ENCODE peak calls at places on chromosomes 6 and 20, in nine cellular contexts. One of them, this sample, is unnamed.

GRCh38 chr6:31060162-31060561 is 49.9 kb downstream of the MUC22 start:
- DNase-seq in astrocyte: no peak
- DNase-seq in MM.1S: no peak
- DNase-seq in pancreas: no peak
- DNase-seq in vagina: no peak
- DNase-seq in ovary: no peak
- DNase-seq in OCI-LY7: no peak
- DNase-seq in stomach: no peak
- DNase-seq in AG04450: no peak
- DNase-seq in this sample: no peak

GRCh38 chr20:22601361-22602141 is 17.2 kb upstream of the FOXA2 start:
- DNase-seq in astrocyte: no peak
- DNase-seq in MM.1S: no peak
- DNase-seq in pancreas: no peak
- DNase-seq in vagina: no peak
- DNase-seq in ovary: no peak
- DNase-seq in OCI-LY7: no peak
- DNase-seq in stomach: peak
- DNase-seq in AG04450: no peak
- DNase-seq in this sample: no peak

GRCh38 chr6:23533954-23534725 is 591.9 kb upstream of the NRSN1 start:
- DNase-seq in astrocyte: peak
- DNase-seq in MM.1S: no peak
- DNase-seq in pancreas: no peak
- DNase-seq in vagina: no peak
- DNase-seq in ovary: no peak
- DNase-seq in OCI-LY7: no peak
- DNase-seq in stomach: no peak
- DNase-seq in AG04450: no peak
- DNase-seq in this sample: no peak

GRCh38 chr20:36274248-36274841 is 31.8 kb upstream of the DLGAP4 start:
- DNase-seq in astrocyte: no peak
- DNase-seq in MM.1S: no peak
- DNase-seq in pancreas: no peak
- DNase-seq in vagina: no peak
- DNase-seq in ovary: no peak
- DNase-seq in OCI-LY7: no peak
- DNase-seq in stomach: no peak
- DNase-seq in AG04450: no peak
- DNase-seq in this sample: no peak

GRCh38 chr20:40493071-40493470 is 196.0 kb downstream of the MAFB start:
- DNase-seq in astrocyte: peak
- DNase-seq in MM.1S: no peak
- DNase-seq in pancreas: no peak
- DNase-seq in vagina: no peak
- DNase-seq in ovary: no peak
- DNase-seq in OCI-LY7: no peak
- DNase-seq in stomach: peak
- DNase-seq in AG04450: no peak
- DNase-seq in this sample: peak

GRCh38 chr6:21001736-21002135 is 467.5 kb downstream of the CDKAL1 start:
- DNase-seq in astrocyte: peak
- DNase-seq in MM.1S: no peak
- DNase-seq in pancreas: no peak
- DNase-seq in vagina: no peak
- DNase-seq in ovary: no peak
- DNase-seq in OCI-LY7: no peak
- DNase-seq in stomach: no peak
- DNase-seq in AG04450: no peak
- DNase-seq in this sample: no peak

GRCh38 chr6:46932526-46932925 is 10.8 kb upstream of the ADGRF5 start:
- DNase-seq in astrocyte: peak
- DNase-seq in MM.1S: no peak
- DNase-seq in pancreas: no peak
- DNase-seq in vagina: no peak
- DNase-seq in ovary: no peak
- DNase-seq in OCI-LY7: no peak
- DNase-seq in stomach: no peak
- DNase-seq in AG04450: no peak
- DNase-seq in this sample: peak

GRCh38 chr6:134741193-134741521 is 208.7 kb downstream of the ALDH8A1 start:
- DNase-seq in astrocyte: no peak
- DNase-seq in MM.1S: no peak
- DNase-seq in pancreas: no peak
- DNase-seq in vagina: no peak
- DNase-seq in ovary: no peak
- DNase-seq in OCI-LY7: peak
- DNase-seq in stomach: no peak
- DNase-seq in AG04450: no peak
- DNase-seq in this sample: no peak

GRCh38 chr6:122026572-122027369 is 372.7 kb upstream of the HSF2 start:
- DNase-seq in astrocyte: no peak
- DNase-seq in MM.1S: no peak
- DNase-seq in pancreas: no peak
- DNase-seq in vagina: no peak
- DNase-seq in ovary: no peak
- DNase-seq in OCI-LY7: no peak
- DNase-seq in stomach: no peak
- DNase-seq in AG04450: no peak
- DNase-seq in this sample: no peak

GRCh38 chr20:46333136-46333991 is 25.1 kb upstream of the CDH22 start:
- DNase-seq in astrocyte: no peak
- DNase-seq in MM.1S: no peak
- DNase-seq in pancreas: no peak
- DNase-seq in vagina: no peak
- DNase-seq in ovary: no peak
- DNase-seq in OCI-LY7: no peak
- DNase-seq in stomach: no peak
- DNase-seq in AG04450: no peak
- DNase-seq in this sample: no peak

GRCh38 chr6:132161283-132161682 is 210.1 kb upstream of the CCN2 start:
- DNase-seq in astrocyte: peak
- DNase-seq in MM.1S: peak
- DNase-seq in pancreas: no peak
- DNase-seq in vagina: no peak
- DNase-seq in ovary: no peak
- DNase-seq in OCI-LY7: no peak
- DNase-seq in stomach: no peak
- DNase-seq in AG04450: peak
- DNase-seq in this sample: peak

GRCh38 chr20:45752747-45753146 is 30.6 kb downstream of the SPINT4 start:
- DNase-seq in astrocyte: peak
- DNase-seq in MM.1S: peak
- DNase-seq in pancreas: no peak
- DNase-seq in vagina: no peak
- DNase-seq in ovary: no peak
- DNase-seq in OCI-LY7: no peak
- DNase-seq in stomach: no peak
- DNase-seq in AG04450: no peak
- DNase-seq in this sample: no peak

GRCh38 chr6:2081155-2082138 is 164.0 kb downstream of the GMDS start:
- DNase-seq in astrocyte: no peak
- DNase-seq in MM.1S: peak
- DNase-seq in pancreas: no peak
- DNase-seq in vagina: no peak
- DNase-seq in ovary: no peak
- DNase-seq in OCI-LY7: no peak
- DNase-seq in stomach: no peak
- DNase-seq in AG04450: no peak
- DNase-seq in this sample: no peak

GRCh38 chr6:80967618-80968017 is 784.9 kb downstream of the TENT5A start:
- DNase-seq in astrocyte: no peak
- DNase-seq in MM.1S: no peak
- DNase-seq in pancreas: no peak
- DNase-seq in vagina: no peak
- DNase-seq in ovary: no peak
- DNase-seq in OCI-LY7: no peak
- DNase-seq in stomach: no peak
- DNase-seq in AG04450: no peak
- DNase-seq in this sample: no peak

GRCh38 chr6:134795001-134795400 is 154.9 kb downstream of the ALDH8A1 start:
- DNase-seq in astrocyte: no peak
- DNase-seq in MM.1S: no peak
- DNase-seq in pancreas: no peak
- DNase-seq in vagina: no peak
- DNase-seq in ovary: no peak
- DNase-seq in OCI-LY7: no peak
- DNase-seq in stomach: no peak
- DNase-seq in AG04450: no peak
- DNase-seq in this sample: no peak

GRCh38 chr6:99330159-99330558 is 19.3 kb downstream of the FAXC start:
- DNase-seq in astrocyte: peak
- DNase-seq in MM.1S: peak
- DNase-seq in pancreas: no peak
- DNase-seq in vagina: no peak
- DNase-seq in ovary: no peak
- DNase-seq in OCI-LY7: peak
- DNase-seq in stomach: peak
- DNase-seq in AG04450: peak
- DNase-seq in this sample: peak

GRCh38 chr6:21914121-21914973 is 320.8 kb downstream of the SOX4 start:
- DNase-seq in astrocyte: peak
- DNase-seq in MM.1S: no peak
- DNase-seq in pancreas: peak
- DNase-seq in vagina: no peak
- DNase-seq in ovary: no peak
- DNase-seq in OCI-LY7: no peak
- DNase-seq in stomach: peak
- DNase-seq in AG04450: no peak
- DNase-seq in this sample: peak

DNA sequence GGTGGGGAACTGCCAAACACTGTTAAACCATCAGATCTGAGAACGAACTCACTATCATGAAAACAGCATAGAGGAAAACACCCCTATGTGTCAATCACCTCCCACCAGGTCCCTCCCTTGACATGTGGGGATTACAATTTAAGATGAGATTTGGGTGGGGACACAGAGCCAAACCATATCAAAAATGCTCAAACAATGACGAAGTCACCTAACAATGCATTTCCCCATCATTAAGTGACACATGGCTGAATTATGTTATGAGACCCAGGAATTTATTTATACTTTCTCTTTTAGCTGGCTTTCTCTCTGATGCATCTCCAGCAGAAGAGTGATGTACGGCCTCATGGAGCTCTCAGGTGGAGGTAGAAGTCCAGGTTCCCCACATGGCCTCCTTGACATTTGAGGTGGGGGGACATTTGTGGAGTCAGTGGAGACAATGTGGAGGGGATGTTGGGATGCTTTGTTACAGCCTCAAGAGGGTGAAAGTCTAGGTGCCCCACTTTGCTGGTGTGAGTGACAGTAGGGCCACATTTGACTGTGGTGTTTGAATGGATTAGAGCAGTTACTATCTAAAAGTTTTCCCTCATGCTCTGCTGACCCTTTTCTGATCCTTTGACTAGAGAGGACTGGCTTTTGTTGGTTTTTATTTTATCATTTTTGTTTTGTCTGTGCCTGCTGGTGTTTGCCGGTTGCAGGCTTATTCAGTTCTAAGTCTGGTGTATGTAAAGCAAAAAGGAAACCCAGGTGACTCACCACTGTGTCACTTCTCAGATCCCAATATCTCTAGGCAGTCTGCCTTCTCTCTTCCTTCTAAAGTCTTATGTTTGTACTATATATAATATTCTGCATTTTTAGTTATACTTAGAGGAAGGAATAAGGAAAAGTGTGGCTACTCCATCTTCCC is 18.5 kb upstream of the DCBLD1 start:
- DNase-seq in astrocyte: peak
- DNase-seq in MM.1S: no peak
- DNase-seq in pancreas: no peak
- DNase-seq in vagina: no peak
- DNase-seq in ovary: no peak
- DNase-seq in OCI-LY7: no peak
- DNase-seq in stomach: no peak
- DNase-seq in AG04450: no peak
- DNase-seq in this sample: peak
- H3K4me3 ChIP-seq in astrocyte: peak
- H3K4me3 ChIP-seq in MM.1S: peak
- H3K4me3 ChIP-seq in pancreas: no peak
- H3K4me3 ChIP-seq in vagina: no peak
- H3K4me3 ChIP-seq in ovary: no peak
- H3K4me3 ChIP-seq in OCI-LY7: no peak
- H3K4me3 ChIP-seq in stomach: no peak
- H3K4me3 ChIP-seq in AG04450: no peak
- H3K4me3 ChIP-seq in this sample: peak

GRCh38 chr20:17969276-17969883 is 562 bp downstream of the MGME1 start:
- DNase-seq in astrocyte: no peak
- DNase-seq in MM.1S: peak
- DNase-seq in pancreas: no peak
- DNase-seq in vagina: no peak
- DNase-seq in ovary: no peak
- DNase-seq in OCI-LY7: peak
- DNase-seq in stomach: peak
- DNase-seq in AG04450: no peak
- DNase-seq in this sample: no peak
- TF ChIP-seq CTCF in astrocyte: no peak
- TF ChIP-seq CTCF in MM.1S: no peak
- TF ChIP-seq CTCF in pancreas: no peak
- TF ChIP-seq CTCF in vagina: no peak
- TF ChIP-seq CTCF in ovary: no peak
- TF ChIP-seq CTCF in OCI-LY7: no peak
- TF ChIP-seq CTCF in stomach: no peak
- TF ChIP-seq CTCF in AG04450: no peak
- TF ChIP-seq CTCF in this sample: no peak

DNA sequence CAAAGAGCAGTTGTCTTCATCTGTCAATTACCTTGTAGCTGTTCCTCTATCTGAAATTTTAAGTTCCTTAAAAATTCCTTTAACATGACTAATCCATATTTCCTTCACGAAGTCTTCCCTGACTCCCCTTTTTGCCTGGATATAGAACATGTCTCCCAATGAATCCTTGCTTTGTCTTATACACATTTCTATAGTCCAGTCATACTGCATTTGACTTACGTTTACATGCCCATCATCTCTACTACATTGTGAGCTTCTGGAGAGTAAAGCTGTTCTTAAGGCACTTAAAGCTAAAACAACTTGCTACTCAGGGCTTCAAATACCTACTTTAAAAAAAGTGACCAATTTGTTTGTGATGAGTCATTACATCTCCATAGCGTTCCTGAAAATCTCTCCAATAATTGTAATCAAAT is 4.9 kb downstream of the REV3L start:
- DNase-seq in astrocyte: peak
- DNase-seq in MM.1S: no peak
- DNase-seq in pancreas: no peak
- DNase-seq in vagina: no peak
- DNase-seq in ovary: no peak
- DNase-seq in OCI-LY7: no peak
- DNase-seq in stomach: no peak
- DNase-seq in AG04450: no peak
- DNase-seq in this sample: peak
- H3K27ac ChIP-seq in astrocyte: peak
- H3K27ac ChIP-seq in MM.1S: no peak
- H3K27ac ChIP-seq in pancreas: no peak
- H3K27ac ChIP-seq in vagina: peak
- H3K27ac ChIP-seq in ovary: no peak
- H3K27ac ChIP-seq in OCI-LY7: peak
- H3K27ac ChIP-seq in stomach: no peak
- H3K27ac ChIP-seq in AG04450: no peak
- H3K27ac ChIP-seq in this sample: peak

DNA sequence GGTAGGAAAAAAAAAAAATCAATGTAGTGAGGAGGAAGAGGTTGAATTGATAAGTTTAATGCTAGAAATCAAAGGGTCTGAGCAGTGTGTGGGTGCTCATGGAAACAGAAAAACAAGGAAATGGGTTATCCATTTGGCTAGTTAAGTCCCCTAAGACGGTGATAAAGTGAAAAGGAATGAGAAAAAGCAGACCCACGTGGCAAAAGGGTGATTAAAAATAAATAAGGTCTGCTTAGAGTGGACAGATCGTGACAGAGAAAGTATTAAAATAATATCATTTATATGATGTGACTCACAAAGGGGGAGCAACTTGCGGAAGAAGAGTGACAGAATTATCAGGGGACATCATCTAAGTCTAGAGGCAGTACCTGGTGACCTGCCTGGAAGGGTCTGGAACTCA is 251.7 kb upstream of the THEMIS start:
- DNase-seq in astrocyte: no peak
- DNase-seq in MM.1S: no peak
- DNase-seq in pancreas: no peak
- DNase-seq in vagina: no peak
- DNase-seq in ovary: no peak
- DNase-seq in OCI-LY7: no peak
- DNase-seq in stomach: no peak
- DNase-seq in AG04450: no peak
- DNase-seq in this sample: no peak
- H3K4me3 ChIP-seq in astrocyte: no peak
- H3K4me3 ChIP-seq in MM.1S: no peak
- H3K4me3 ChIP-seq in pancreas: no peak
- H3K4me3 ChIP-seq in vagina: no peak
- H3K4me3 ChIP-seq in ovary: no peak
- H3K4me3 ChIP-seq in OCI-LY7: no peak
- H3K4me3 ChIP-seq in stomach: no peak
- H3K4me3 ChIP-seq in AG04450: no peak
- H3K4me3 ChIP-seq in this sample: no peak